ENCODE peak calls at places on chromosomes 1 and 21, in five cellular contexts. H, S, V, Y and G are unnamed samples.
A peak's percentile ranks its signal among the peaks of the same experiment; 100 is the strongest.

GRCh38 chr1:207115269-207115668 is 11.2 kb downstream of the C4BPA start:
- DNase-seq in H (no peak), S (no peak), V (no peak), Y (no peak), G (no peak)

GRCh38 chr1:43836267-43836951 is 97.2 kb upstream of the ARTN start:
- DNase-seq in H (peak; percentile 90), S (no peak), V (peak; percentile 86), Y (no peak), G (no peak)

GRCh38 chr1:15401391-15402055 is 8.2 kb upstream of the EFHD2 start:
- DNase-seq in H (no peak), S (no peak), V (no peak), Y (no peak), G (no peak)

GRCh38 chr1:228058981-228059535 is 23.4 kb upstream of the ARF1 start:
- DNase-seq in H (peak; percentile 69), S (no peak), V (no peak), Y (no peak), G (no peak)

GRCh38 chr1:17561252-17561558 is 21.7 kb downstream of the ARHGEF10L start:
- DNase-seq in H (no peak), S (no peak), V (no peak), Y (peak; percentile 89), G (no peak)

GRCh38 chr21:39082656-39083376 is 100.4 kb downstream of the PSMG1 start:
- DNase-seq in H (peak; percentile 73), S (no peak), V (peak; percentile 60), Y (peak; percentile 72), G (no peak)

GRCh38 chr1:2972011-2972878 is 49.0 kb upstream of the ACTRT2 start:
- DNase-seq in H (no peak), S (no peak), V (no peak), Y (peak; percentile 69), G (no peak)

GRCh38 chr1:222021124-222021523 is 279.2 kb upstream of the DUSP10 start:
- DNase-seq in H (no peak), S (no peak), V (no peak), Y (no peak), G (no peak)

GRCh38 chr1:221263831-221264767 is 384.9 kb downstream of the HLX start:
- DNase-seq in H (peak; percentile 68), S (peak; percentile 78), V (peak; percentile 27), Y (no peak), G (peak; percentile 82)

GRCh38 chr1:52579415-52579814 is 22.8 kb upstream of the GPX7 start:
- DNase-seq in H (no peak), S (no peak), V (no peak), Y (no peak), G (no peak)

GRCh38 chr1:188023206-188023605 is 1194.5 kb downstream of the PLA2G4A start:
- DNase-seq in H (no peak), S (peak; percentile 73), V (no peak), Y (no peak), G (peak; percentile 73)

GRCh38 chr1:214259353-214259982 is 21.5 kb upstream of the SMYD2 start:
- DNase-seq in H (no peak), S (peak; percentile 53), V (no peak), Y (no peak), G (peak; percentile 22)

GRCh38 chr1:54337928-54338327 is 68.3 kb downstream of the SSBP3 start:
- DNase-seq in H (no peak), S (peak; percentile 13), V (no peak), Y (no peak), G (peak; percentile 37)

GRCh38 chr1:153288634-153289275 is 24.0 kb downstream of the PGLYRP3 start:
- DNase-seq in H (no peak), S (no peak), V (no peak), Y (no peak), G (no peak)

GRCh38 chr1:243933495-243933894 is 83.5 kb upstream of the AKT3 start:
- DNase-seq in H (no peak), S (no peak), V (no peak), Y (no peak), G (no peak)

GRCh38 chr21:14526816-14527689 is 19.1 kb downstream of the SAMSN1 start:
- DNase-seq in H (no peak), S (no peak), V (no peak), Y (no peak), G (no peak)

GRCh38 chr1:9821710-9822109 is 2.1 kb downstream of the CLSTN1 start:
- DNase-seq in H (no peak), S (no peak), V (no peak), Y (no peak), G (no peak)

GRCh38 chr1:214573386-214574358 is 22.3 kb upstream of the PTPN14 start:
- DNase-seq in H (no peak), S (no peak), V (no peak), Y (no peak), G (peak; percentile 82)

GRCh38 chr1:61341426-61341825 is 259.1 kb downstream of the NFIA start:
- DNase-seq in H (no peak), S (no peak), V (no peak), Y (no peak), G (no peak)

GRCh38 chr1:31984419-31985347 is 29.0 kb upstream of the KHDRBS1 start:
- DNase-seq in H (peak; percentile 20), S (peak; percentile 22), V (no peak), Y (no peak), G (peak; percentile 23)

GRCh38 chr1:205588691-205589445 is 42.9 kb downstream of the ELK4 start:
- DNase-seq in H (no peak), S (peak; percentile 48), V (no peak), Y (peak; percentile 52), G (peak; percentile 56)

GRCh38 chr1:80113168-80114038 is 1106.9 kb upstream of the ADGRL4 start:
- DNase-seq in H (no peak), S (no peak), V (no peak), Y (no peak), G (no peak)

GRCh38 chr1:27157194-27157593 is 2.3 kb upstream of the SLC9A1 start:
- DNase-seq in H (no peak), S (no peak), V (no peak), Y (no peak), G (no peak)

GRCh38 chr1:29197590-29197924 is 15.9 kb upstream of the SRSF4 start:
- DNase-seq in H (peak; percentile 57), S (peak; percentile 48), V (peak; percentile 40), Y (no peak), G (peak; percentile 44)

GRCh38 chr1:228226956-228227791 is 19.3 kb downstream of the OBSCN start:
- DNase-seq in H (no peak), S (peak; percentile 6), V (no peak), Y (no peak), G (peak; percentile 54)

GRCh38 chr1:205325334-205325884 is 3.9 kb upstream of the NUAK2 start:
- DNase-seq in H (peak; percentile 90), S (peak; percentile 63), V (peak; percentile 69), Y (no peak), G (peak; percentile 62)

GRCh38 chr1:202162418-202163280 is 2.2 kb upstream of the PTPN7 start:
- DNase-seq in H (no peak), S (no peak), V (no peak), Y (no peak), G (no peak)